ENCODE peak calls at places on chromosomes 16 and 17, in seven cellular contexts. B is T-helper 1 cell, P is left ventricle myocardium inferior, X is NCI-H1105, F is progenitor cell of endocrine pancreas, S is GOT3, K is Kasumi-1. E is an unnamed sample.

GRCh38 chr17:49694847-49695697 is 12.7 kb downstream of the SLC35B1 start:
- DNase-seq in B (peak; percentile 53), P (peak; percentile 51), X (peak; percentile 3), F (peak; percentile 58), S (no peak), K (peak; percentile 76), E (peak; percentile 69)

GRCh38 chr17:73476890-73477350 is 165.1 kb upstream of the CDC42EP4 start:
- DNase-seq in B (no peak), P (peak; percentile 62), X (peak; percentile 32), F (no peak), S (no peak), K (no peak), E (no peak)

GRCh38 chr16:48559462-48560211 is 50.3 kb downstream of the N4BP1 start:
- DNase-seq in B (no peak), P (no peak), X (no peak), F (no peak), S (no peak), K (peak; percentile 25), E (no peak)

GRCh38 chr16:27313422-27314160 is at the start of gene IL4R:
- DNase-seq in B (peak; percentile 59), P (peak; percentile 74), X (no peak), F (peak; percentile 53), S (peak; percentile 54), K (no peak), E (peak; percentile 46)

GRCh38 chr17:72063262-72063661 is 57.6 kb upstream of the SOX9 start:
- DNase-seq in B (no peak), P (no peak), X (no peak), F (no peak), S (no peak), K (no peak), E (no peak)

GRCh38 chr17:78745407-78746088 is 36.5 kb downstream of the CYTH1 start:
- DNase-seq in B (peak; percentile 46), P (no peak), X (no peak), F (no peak), S (no peak), K (peak; percentile 67), E (peak; percentile 31)

GRCh38 chr16:46896314-46896968 is 12.3 kb downstream of the GPT2 start:
- DNase-seq in B (no peak), P (no peak), X (no peak), F (no peak), S (no peak), K (no peak), E (no peak)

GRCh38 chr16:24010440-24011089 is 174.8 kb downstream of the PRKCB start:
- DNase-seq in B (peak; percentile 78), P (peak; percentile 64), X (peak; percentile 61), F (peak; percentile 44), S (no peak), K (peak; percentile 72), E (peak; percentile 69)

GRCh38 chr17:17042851-17043667 is 802 bp downstream of the MPRIP start:
- DNase-seq in B (no peak), P (no peak), X (no peak), F (no peak), S (no peak), K (no peak), E (peak; percentile 41)

GRCh38 chr16:4911831-4912422 is 25.0 kb downstream of the PPL start:
- DNase-seq in B (no peak), P (no peak), X (no peak), F (no peak), S (no peak), K (no peak), E (no peak)

GRCh38 chr17:1267471-1267947 is 2.7 kb upstream of the BHLHA9 start:
- DNase-seq in B (no peak), P (no peak), X (no peak), F (no peak), S (no peak), K (no peak), E (no peak)

GRCh38 chr17:16491703-16492612 is at the start of gene LRRC75A:
- DNase-seq in B (peak; percentile 22), P (peak; percentile 49), X (peak; percentile 60), F (peak; percentile 60), S (no peak), K (no peak), E (peak; percentile 51)

GRCh38 chr16:11251525-11252481 is 4.2 kb downstream of the SOCS1 start:
- DNase-seq in B (peak; percentile 92), P (no peak), X (no peak), F (no peak), S (peak; percentile 20), K (peak; percentile 1), E (no peak)

GRCh38 chr17:27622160-27622559 is 8.8 kb upstream of the LGALS9 start:
- DNase-seq in B (no peak), P (no peak), X (no peak), F (no peak), S (no peak), K (no peak), E (no peak)

GRCh38 chr16:728131-728889 is 1.4 kb downstream of the HAGHL start:
- DNase-seq in B (peak; percentile 59), P (peak; percentile 65), X (no peak), F (no peak), S (no peak), K (no peak), E (no peak)

GRCh38 chr17:32127156-32127897 is 15.0 kb upstream of the RHOT1 start:
- DNase-seq in B (peak; percentile 86), P (peak; percentile 85), X (peak; percentile 37), F (no peak), S (peak; percentile 50), K (peak; percentile 73), E (peak; percentile 30)

GRCh38 chr17:41824086-41824485 is 11.3 kb downstream of the FKBP10 start:
- DNase-seq in B (no peak), P (no peak), X (no peak), F (no peak), S (no peak), K (no peak), E (no peak)

GRCh38 chr17:68599873-68600122 is 1.4 kb downstream of the FAM20A start:
- DNase-seq in B (no peak), P (peak; percentile 19), X (no peak), F (no peak), S (no peak), K (no peak), E (no peak)

GRCh38 chr16:21663889-21664647 is at the start of gene OTOA:
- DNase-seq in B (no peak), P (no peak), X (no peak), F (peak; percentile 20), S (no peak), K (no peak), E (peak; percentile 22)

GRCh38 chr17:65956814-65957213 is 235.1 kb downstream of the CEP112 start:
- DNase-seq in B (no peak), P (no peak), X (no peak), F (no peak), S (no peak), K (no peak), E (no peak)

GRCh38 chr16:27463741-27464662 is 62.0 kb downstream of the IL21R start:
- DNase-seq in B (peak; percentile 43), P (no peak), X (no peak), F (no peak), S (no peak), K (no peak), E (no peak)

GRCh38 chr17:57527437-57528083 is 217.5 kb downstream of the CCDC182 start:
- DNase-seq in B (no peak), P (no peak), X (no peak), F (no peak), S (no peak), K (no peak), E (no peak)

GRCh38 chr16:89071686-89072182 is 21.9 kb upstream of the ACSF3 start:
- DNase-seq in B (no peak), P (no peak), X (no peak), F (no peak), S (no peak), K (no peak), E (no peak)

GRCh38 chr17:66240013-66240412 is 10.8 kb upstream of the APOH start:
- DNase-seq in B (no peak), P (no peak), X (no peak), F (no peak), S (no peak), K (no peak), E (no peak)

GRCh38 chr16:69402448-69402847 is 16.6 kb upstream of the TERF2 start:
- DNase-seq in B (no peak), P (no peak), X (no peak), F (no peak), S (no peak), K (peak; percentile 65), E (no peak)

GRCh38 chr16:87499189-87499486 is 6.3 kb upstream of the ZCCHC14 start:
- DNase-seq in B (no peak), P (no peak), X (no peak), F (no peak), S (no peak), K (no peak), E (no peak)

GRCh38 chr16:85607331-85607765 is 5.8 kb upstream of the GSE1 start:
- DNase-seq in B (no peak), P (no peak), X (peak; percentile 44), F (no peak), S (no peak), K (peak; percentile 23), E (peak; percentile 42)

GRCh38 chr17:64788286-64789060 is 126.4 kb upstream of the SMURF2 start:
- DNase-seq in B (no peak), P (no peak), X (no peak), F (no peak), S (no peak), K (no peak), E (no peak)

GRCh38 chr16:82082543-82083244 is 47.6 kb downstream of the HSD17B2 start:
- DNase-seq in B (peak; percentile 29), P (no peak), X (no peak), F (no peak), S (no peak), K (no peak), E (no peak)

GRCh38 chr16:84537431-84538151 is 33.1 kb upstream of the MEAK7 start:
- DNase-seq in B (no peak), P (no peak), X (no peak), F (no peak), S (no peak), K (no peak), E (no peak)

GRCh38 chr16:974606-975312 is 4.0 kb upstream of the LMF1 start:
- DNase-seq in B (no peak), P (no peak), X (no peak), F (no peak), S (no peak), K (no peak), E (no peak)